ENCODE peak calls at places on chromosomes 2 and 18, in nine cellular contexts. J is astrocyte of the cerebellum; L is RKO; F is progenitor cell of endocrine pancreas; K is HAP-1; P is HTR-8/SVneo; Y is cerebellar cortex; B is LHCN-M2; X is stimulated activated CD4-positive, alpha-beta T cell treated with anti-CD3 and anti-CD28 coated beads, Interleukin-2, amount 100 ng/mL, for 48 hours. A is an unnamed sample.
A peak's percentile ranks its signal among the peaks of the same experiment; 100 is the strongest.

GRCh38 chr18:44651453-44651852 is 29.2 kb upstream of the SETBP1 start:
- DNase-seq in J (peak; percentile 57), L (no peak), K (no peak), X (no peak), Y (no peak), B (peak; percentile 85), F (no peak), P (peak; percentile 3), A (no peak)

GRCh38 chr2:174439950-174440349 is 44.4 kb downstream of the SCRN3 start:
- DNase-seq in B (no peak), X (no peak), K (no peak), J (no peak), F (no peak), L (no peak), Y (no peak), P (no peak), A (no peak)

GRCh38 chr2:219057709-219058540 is 2.8 kb downstream of the IHH start:
- DNase-seq in Y (peak; percentile 63), F (peak; percentile 72), X (peak; percentile 82), K (peak; percentile 83), J (no peak), B (peak; percentile 39), P (peak; percentile 57), L (no peak), A (peak; percentile 50)

GRCh38 chr18:39485696-39486095 is 1920.1 kb upstream of the CELF4 start:
- DNase-seq in K (no peak), L (no peak), X (no peak), J (no peak), B (no peak), P (no peak), Y (no peak), F (no peak), A (no peak)

GRCh38 chr2:223093436-223093839 is 41.4 kb downstream of the KCNE4 start:
- DNase-seq in L (no peak), X (no peak), Y (no peak), B (peak; percentile 99), F (no peak), J (peak; percentile 93), K (no peak), P (no peak), A (no peak)

GRCh38 chr2:106991866-106992265 is 105.9 kb upstream of the ST6GAL2 start:
- DNase-seq in X (no peak), F (no peak), B (no peak), P (no peak), L (no peak), K (no peak), J (no peak), Y (no peak), A (no peak)

GRCh38 chr18:6414723-6415362 is at the start of gene L3MBTL4:
- DNase-seq in B (no peak), K (no peak), J (no peak), L (no peak), F (peak; percentile 44), Y (no peak), X (no peak), P (no peak), A (no peak)

GRCh38 chr2:102826904-102827303 is 65.1 kb downstream of the TMEM182 start:
- DNase-seq in P (no peak), K (no peak), J (peak; percentile 18), L (no peak), X (no peak), F (no peak), B (peak; percentile 52), Y (peak; percentile 95), A (no peak)

GRCh38 chr2:100882645-100883613 is 63.0 kb downstream of the NPAS2 start:
- DNase-seq in K (no peak), X (no peak), Y (no peak), F (no peak), B (peak; percentile 21), P (no peak), L (no peak), J (no peak), A (no peak)

GRCh38 chr2:163493330-163494319 is 242.2 kb downstream of the FIGN start:
- DNase-seq in P (no peak), L (no peak), Y (no peak), J (no peak), B (no peak), X (no peak), F (no peak), K (no peak), A (no peak)

GRCh38 chr2:45681675-45682074 is 30.2 kb downstream of the PRKCE start:
- DNase-seq in L (peak; percentile 96), F (no peak), B (peak; percentile 82), J (peak; percentile 64), X (no peak), P (peak; percentile 83), K (no peak), Y (peak; percentile 47), A (no peak)

GRCh38 chr2:212037062-212037461 is 501.5 kb downstream of the ERBB4 start:
- DNase-seq in K (no peak), P (no peak), F (no peak), J (no peak), B (no peak), X (no peak), L (no peak), Y (no peak), A (no peak)

GRCh38 chr2:74548919-74549684 is 4.6 kb downstream of the LOXL3 start:
- DNase-seq in L (peak; percentile 82), Y (no peak), P (no peak), K (peak; percentile 80), J (no peak), B (peak; percentile 47), F (peak; percentile 55), X (no peak), A (peak; percentile 67)

GRCh38 chr2:205612661-205613060 is 69.6 kb upstream of the NRP2 start:
- DNase-seq in X (peak; percentile 34), L (no peak), Y (no peak), K (no peak), F (no peak), P (no peak), J (no peak), B (no peak), A (no peak)

GRCh38 chr18:58218111-58218510 is 174.1 kb downstream of the NEDD4L start:
- DNase-seq in K (no peak), Y (no peak), L (no peak), J (no peak), F (no peak), B (peak; percentile 67), P (no peak), X (no peak), A (no peak)

GRCh38 chr2:68837164-68837860 is 33.9 kb downstream of the BMP10 start:
- DNase-seq in J (no peak), X (peak; percentile 65), F (peak; percentile 49), K (peak; percentile 86), P (peak; percentile 49), L (no peak), B (peak; percentile 22), Y (peak; percentile 33), A (peak; percentile 11)

GRCh38 chr2:117470311-117471095 is 344.0 kb upstream of the DDX18 start:
- DNase-seq in K (peak; percentile 71), X (peak; percentile 10), Y (peak; percentile 8), L (peak; percentile 63), P (no peak), J (no peak), F (peak; percentile 21), B (no peak), A (peak; percentile 1)

GRCh38 chr2:212157011-212157410 is 381.6 kb downstream of the ERBB4 start:
- DNase-seq in J (no peak), P (no peak), Y (no peak), L (peak; percentile 5), B (peak; percentile 60), X (no peak), F (no peak), K (no peak), A (no peak)

GRCh38 chr2:125870264-125870663 is 785.7 kb upstream of the GYPC start:
- DNase-seq in J (no peak), P (no peak), K (peak; percentile 19), F (no peak), X (no peak), Y (no peak), B (no peak), L (no peak), A (no peak)

GRCh38 chr2:211836409-211836808 is 702.2 kb downstream of the ERBB4 start:
- DNase-seq in J (no peak), K (no peak), L (no peak), Y (no peak), F (no peak), P (no peak), X (no peak), B (peak; percentile 4), A (peak; percentile 60)

GRCh38 chr2:30373881-30374302 is 73.2 kb upstream of the LCLAT1 start:
- DNase-seq in J (no peak), F (no peak), Y (no peak), X (no peak), L (peak; percentile 75), B (peak; percentile 60), P (no peak), K (peak; percentile 22), A (no peak)

GRCh38 chr2:238916875-238917590 is 69.1 kb downstream of the TWIST2 start:
- DNase-seq in K (no peak), P (peak; percentile 27), F (no peak), B (peak; percentile 66), Y (no peak), X (no peak), J (no peak), L (no peak), A (no peak)

GRCh38 chr18:26461405-26461804 is 86.9 kb downstream of the KCTD1 start:
- DNase-seq in F (no peak), P (no peak), B (no peak), X (no peak), Y (no peak), L (no peak), K (no peak), J (no peak), A (no peak)

GRCh38 chr2:229586012-229586411 is 128.3 kb downstream of the DNER start:
- DNase-seq in K (no peak), Y (no peak), L (peak; percentile 19), P (no peak), B (peak; percentile 43), X (no peak), F (no peak), J (no peak), A (no peak)

GRCh38 chr2:169768262-169768995 is 30.2 kb upstream of the SSB start:
- DNase-seq in X (peak; percentile 11), J (no peak), K (no peak), B (no peak), L (no peak), Y (no peak), P (no peak), F (no peak), A (no peak)

GRCh38 chr2:237714690-237715458 is 83.7 kb upstream of the RBM44 start:
- DNase-seq in J (peak; percentile 79), X (no peak), B (peak; percentile 78), K (no peak), P (no peak), F (no peak), L (no peak), Y (no peak), A (peak; percentile 73)

GRCh38 chr2:67259581-67260347 is 137.4 kb upstream of the ETAA1 start:
- DNase-seq in P (peak; percentile 35), X (no peak), B (peak; percentile 80), K (peak; percentile 47), J (peak; percentile 31), Y (peak; percentile 82), F (no peak), L (peak; percentile 36), A (peak; percentile 16)

GRCh38 chr2:10285578-10286198 is 17.0 kb upstream of the HPCAL1 start:
- DNase-seq in X (no peak), J (no peak), L (no peak), K (no peak), B (peak; percentile 89), F (no peak), Y (no peak), P (peak; percentile 84), A (peak; percentile 51)

GRCh38 chr2:67463810-67464209 is 66.7 kb downstream of the ETAA1 start:
- DNase-seq in F (no peak), L (no peak), Y (no peak), J (peak; percentile 28), X (no peak), P (peak; percentile 79), B (peak; percentile 70), K (peak; percentile 83), A (peak; percentile 57)

GRCh38 chr2:235611756-235612155 is 117.9 kb downstream of the AGAP1 start:
- DNase-seq in Y (no peak), P (no peak), F (no peak), K (no peak), X (no peak), B (no peak), L (no peak), J (no peak), A (no peak)

GRCh38 chr2:176390276-176390675 is 121.0 kb downstream of the MTX2 start:
- DNase-seq in P (no peak), Y (no peak), X (no peak), B (peak; percentile 17), K (no peak), L (no peak), J (no peak), F (no peak), A (no peak)

A was measured in T47D.